ENCODE peak calls at places on chromosomes 4 and X, in seven cellular contexts. S, R, Y, V, Q, O and D are unnamed samples.

GRCh38 chrX:16604300-16604699 is 45.7 kb upstream of the S100G start:
- DNase-seq in S (peak), R (no peak), Y (no peak), V (no peak), Q (no peak), O (no peak), D (no peak)

GRCh38 chrX:120625366-120625765 is 4.5 kb downstream of the C1GALT1C1 start:
- DNase-seq in S (no peak), R (no peak), Y (no peak), V (no peak), Q (no peak), O (no peak), D (no peak)

GRCh38 chrX:20267924-20268701 is 1.4 kb upstream of the RPS6KA3 start:
- DNase-seq in S (no peak), R (peak), Y (no peak), V (no peak), Q (peak), O (peak), D (peak)

GRCh38 chrX:20333672-20334071 is 67.0 kb upstream of the RPS6KA3 start:
- DNase-seq in S (no peak), R (no peak), Y (no peak), V (no peak), Q (no peak), O (no peak), D (no peak)

GRCh38 chrX:154019061-154019621 is 561 bp downstream of the IRAK1 start:
- DNase-seq in S (no peak), R (no peak), Y (no peak), V (no peak), Q (no peak), O (no peak), D (no peak)

GRCh38 chr4:32003548-32003947 is 1283.4 kb downstream of the PCDH7 start:
- DNase-seq in S (no peak), R (no peak), Y (no peak), V (no peak), Q (no peak), O (no peak), D (no peak)

GRCh38 chrX:51026862-51027261 is 116.3 kb downstream of the BMP15 start:
- DNase-seq in S (no peak), R (no peak), Y (no peak), V (no peak), Q (no peak), O (no peak), D (no peak)

GRCh38 chr4:3347871-3348270 is 55.0 kb downstream of the RGS12 start:
- DNase-seq in S (no peak), R (no peak), Y (no peak), V (no peak), Q (no peak), O (no peak), D (no peak)

GRCh38 chrX:118420462-118420861 is 74.6 kb downstream of the WDR44 start:
- DNase-seq in S (no peak), R (no peak), Y (no peak), V (no peak), Q (no peak), O (no peak), D (no peak)

GRCh38 chr4:19729873-19730735 is 521.6 kb upstream of the SLIT2 start:
- DNase-seq in S (no peak), R (no peak), Y (no peak), V (peak), Q (no peak), O (no peak), D (no peak)

GRCh38 chr4:54233697-54234496 is 4.8 kb downstream of the PDGFRA start:
- DNase-seq in S (peak), R (no peak), Y (peak), V (peak), Q (peak), O (peak), D (peak)

GRCh38 chr4:41269682-41270081 is 13.0 kb downstream of the UCHL1 start:
- DNase-seq in S (no peak), R (no peak), Y (no peak), V (no peak), Q (no peak), O (no peak), D (no peak)

GRCh38 chr4:87543835-87544461 is 14.8 kb upstream of the SPARCL1 start:
- DNase-seq in S (peak), R (no peak), Y (no peak), V (peak), Q (no peak), O (no peak), D (no peak)

GRCh38 chr4:78131403-78131802 is 74.3 kb downstream of the FRAS1 start:
- DNase-seq in S (no peak), R (no peak), Y (no peak), V (no peak), Q (no peak), O (no peak), D (no peak)

GRCh38 chr4:88706574-88706973 is 8.9 kb upstream of the NAP1L5 start:
- DNase-seq in S (no peak), R (no peak), Y (no peak), V (peak), Q (no peak), O (no peak), D (peak)

GRCh38 chrX:155216940-155217450 is 735 bp downstream of the VBP1 start:
- DNase-seq in S (no peak), R (no peak), Y (no peak), V (no peak), Q (no peak), O (no peak), D (no peak)

GRCh38 chr4:128285085-128286023 is 2.3 kb downstream of the PGRMC2 start:
- DNase-seq in S (peak), R (no peak), Y (no peak), V (no peak), Q (no peak), O (no peak), D (no peak)